ENCODE peak calls at places on chromosomes 5 and 9, in eight cellular contexts. One of them, this sample, is unnamed. For H3K4me1, the result is how much of the 10 kb centered on the place peaks cover.

GRCh38 chr5:36398137-36398536 is 96.4 kb upstream of the RANBP3L start:
- DNase-seq in heart right ventricle: no peak
- DNase-seq in hepatocyte: peak
- DNase-seq in upper lobe of right lung: no peak
- DNase-seq in IMR-90: peak
- DNase-seq in prostate gland: no peak
- DNase-seq in PC-3: peak
- DNase-seq in spleen: no peak
- DNase-seq in this sample: no peak

GRCh38 chr5:154368041-154368800 is 77.6 kb upstream of the SAP30L start:
- DNase-seq in heart right ventricle: peak
- DNase-seq in hepatocyte: peak
- DNase-seq in upper lobe of right lung: no peak
- DNase-seq in IMR-90: peak
- DNase-seq in prostate gland: peak
- DNase-seq in PC-3: peak
- DNase-seq in spleen: no peak
- DNase-seq in this sample: no peak

GRCh38 chr5:55750499-55750898 is 12.6 kb downstream of the DDX4 start:
- DNase-seq in heart right ventricle: no peak
- DNase-seq in hepatocyte: no peak
- DNase-seq in upper lobe of right lung: no peak
- DNase-seq in IMR-90: no peak
- DNase-seq in prostate gland: no peak
- DNase-seq in PC-3: no peak
- DNase-seq in spleen: no peak
- DNase-seq in this sample: no peak

GRCh38 chr5:171980729-171981128 is 25.7 kb downstream of the FBXW11 start:
- DNase-seq in heart right ventricle: no peak
- DNase-seq in hepatocyte: no peak
- DNase-seq in upper lobe of right lung: no peak
- DNase-seq in IMR-90: no peak
- DNase-seq in prostate gland: no peak
- DNase-seq in PC-3: no peak
- DNase-seq in spleen: no peak
- DNase-seq in this sample: no peak

GRCh38 chr5:32413466-32414263 is 30.9 kb downstream of the ZFR start:
- DNase-seq in heart right ventricle: no peak
- DNase-seq in hepatocyte: no peak
- DNase-seq in upper lobe of right lung: no peak
- DNase-seq in IMR-90: no peak
- DNase-seq in prostate gland: no peak
- DNase-seq in PC-3: no peak
- DNase-seq in spleen: no peak
- DNase-seq in this sample: no peak

GRCh38 chr5:112923148-112923917 is 1.3 kb upstream of the REEP5 start:
- DNase-seq in heart right ventricle: no peak
- DNase-seq in hepatocyte: no peak
- DNase-seq in upper lobe of right lung: no peak
- DNase-seq in IMR-90: no peak
- DNase-seq in prostate gland: no peak
- DNase-seq in PC-3: no peak
- DNase-seq in spleen: no peak
- DNase-seq in this sample: no peak

GRCh38 chr5:133048993-133049725 is 2.7 kb upstream of the HSPA4 start:
- DNase-seq in heart right ventricle: no peak
- DNase-seq in hepatocyte: no peak
- DNase-seq in upper lobe of right lung: no peak
- DNase-seq in IMR-90: peak
- DNase-seq in prostate gland: no peak
- DNase-seq in PC-3: no peak
- DNase-seq in spleen: no peak
- DNase-seq in this sample: no peak

GRCh38 chr9:95264954-95265615 is 52.4 kb downstream of the FANCC start:
- DNase-seq in heart right ventricle: no peak
- DNase-seq in hepatocyte: peak
- DNase-seq in upper lobe of right lung: no peak
- DNase-seq in IMR-90: peak
- DNase-seq in prostate gland: no peak
- DNase-seq in PC-3: peak
- DNase-seq in spleen: no peak
- DNase-seq in this sample: no peak

GRCh38 chr5:9523090-9523813 is 22.6 kb downstream of the SEMA5A start:
- DNase-seq in heart right ventricle: no peak
- DNase-seq in hepatocyte: peak
- DNase-seq in upper lobe of right lung: no peak
- DNase-seq in IMR-90: peak
- DNase-seq in prostate gland: no peak
- DNase-seq in PC-3: peak
- DNase-seq in spleen: no peak
- DNase-seq in this sample: no peak

GRCh38 chr9:91131433-91131839 is 230.3 kb downstream of the AUH start:
- DNase-seq in heart right ventricle: no peak
- DNase-seq in hepatocyte: peak
- DNase-seq in upper lobe of right lung: no peak
- DNase-seq in IMR-90: peak
- DNase-seq in prostate gland: peak
- DNase-seq in PC-3: peak
- DNase-seq in spleen: no peak
- DNase-seq in this sample: no peak

GRCh38 chr9:68619636-68620035 is 79.0 kb upstream of the TMEM252 start:
- DNase-seq in heart right ventricle: no peak
- DNase-seq in hepatocyte: no peak
- DNase-seq in upper lobe of right lung: no peak
- DNase-seq in IMR-90: no peak
- DNase-seq in prostate gland: no peak
- DNase-seq in PC-3: peak
- DNase-seq in spleen: no peak
- DNase-seq in this sample: no peak

GRCh38 chr5:102843997-102844396 is 88.9 kb downstream of the PAM start:
- DNase-seq in heart right ventricle: no peak
- DNase-seq in hepatocyte: no peak
- DNase-seq in upper lobe of right lung: no peak
- DNase-seq in IMR-90: peak
- DNase-seq in prostate gland: no peak
- DNase-seq in PC-3: no peak
- DNase-seq in spleen: no peak
- DNase-seq in this sample: no peak

GRCh38 chr9:107138261-107138992 is 144.7 kb upstream of the RAD23B start:
- DNase-seq in heart right ventricle: no peak
- DNase-seq in hepatocyte: no peak
- DNase-seq in upper lobe of right lung: no peak
- DNase-seq in IMR-90: no peak
- DNase-seq in prostate gland: no peak
- DNase-seq in PC-3: no peak
- DNase-seq in spleen: no peak
- DNase-seq in this sample: no peak

GRCh38 chr5:169013846-169014245 is 287.1 kb downstream of the SLIT3 start:
- DNase-seq in heart right ventricle: no peak
- DNase-seq in hepatocyte: peak
- DNase-seq in upper lobe of right lung: no peak
- DNase-seq in IMR-90: no peak
- DNase-seq in prostate gland: peak
- DNase-seq in PC-3: peak
- DNase-seq in spleen: no peak
- DNase-seq in this sample: no peak

GRCh38 chr9:96203867-96204412 is 98.0 kb downstream of the HSD17B3 start:
- DNase-seq in heart right ventricle: no peak
- DNase-seq in hepatocyte: peak
- DNase-seq in upper lobe of right lung: no peak
- DNase-seq in IMR-90: no peak
- DNase-seq in prostate gland: no peak
- DNase-seq in PC-3: no peak
- DNase-seq in spleen: no peak
- DNase-seq in this sample: no peak

GRCh38 chr9:110935829-110936228 is 102.4 kb downstream of the LPAR1 start:
- DNase-seq in heart right ventricle: no peak
- DNase-seq in hepatocyte: no peak
- DNase-seq in upper lobe of right lung: no peak
- DNase-seq in IMR-90: no peak
- DNase-seq in prostate gland: no peak
- DNase-seq in PC-3: no peak
- DNase-seq in spleen: no peak
- DNase-seq in this sample: no peak

GRCh38 chr5:18563853-18564252 is 929.6 kb downstream of the TAF11L14 start:
- DNase-seq in heart right ventricle: no peak
- DNase-seq in hepatocyte: no peak
- DNase-seq in upper lobe of right lung: no peak
- DNase-seq in IMR-90: no peak
- DNase-seq in prostate gland: no peak
- DNase-seq in PC-3: peak
- DNase-seq in spleen: no peak
- DNase-seq in this sample: no peak

GRCh38 chr9:138040446-138041430 is 163.2 kb downstream of the CACNA1B start:
- DNase-seq in heart right ventricle: no peak
- DNase-seq in hepatocyte: no peak
- DNase-seq in upper lobe of right lung: peak
- DNase-seq in IMR-90: no peak
- DNase-seq in prostate gland: no peak
- DNase-seq in PC-3: no peak
- DNase-seq in spleen: no peak
- DNase-seq in this sample: no peak

GRCh38 chr5:139668064-139668880 is 20.1 kb downstream of the CXXC5 start:
- DNase-seq in heart right ventricle: no peak
- DNase-seq in hepatocyte: peak
- DNase-seq in upper lobe of right lung: peak
- DNase-seq in IMR-90: no peak
- DNase-seq in prostate gland: no peak
- DNase-seq in PC-3: peak
- DNase-seq in spleen: peak
- DNase-seq in this sample: no peak

GRCh38 chr9:128903871-128904371 is 16.9 kb upstream of the PHYHD1 start:
- DNase-seq in heart right ventricle: no peak
- DNase-seq in hepatocyte: no peak
- DNase-seq in upper lobe of right lung: no peak
- DNase-seq in IMR-90: peak
- DNase-seq in prostate gland: no peak
- DNase-seq in PC-3: peak
- DNase-seq in spleen: no peak
- DNase-seq in this sample: no peak
- H3K4me1 ChIP-seq in heart right ventricle: under half
- H3K4me1 ChIP-seq in hepatocyte: under half
- H3K4me1 ChIP-seq in upper lobe of right lung: under half
- H3K4me1 ChIP-seq in IMR-90: under half
- H3K4me1 ChIP-seq in prostate gland: under half
- H3K4me1 ChIP-seq in PC-3: under half
- H3K4me1 ChIP-seq in spleen: under half
- H3K4me1 ChIP-seq in this sample: under half

GRCh38 chr9:121743441-121744001 is 92.1 kb downstream of the DAB2IP start:
- DNase-seq in heart right ventricle: peak
- DNase-seq in hepatocyte: peak
- DNase-seq in upper lobe of right lung: peak
- DNase-seq in IMR-90: peak
- DNase-seq in prostate gland: peak
- DNase-seq in PC-3: peak
- DNase-seq in spleen: peak
- DNase-seq in this sample: peak

GRCh38 chr9:121744687-121745395 is 93.4 kb downstream of the DAB2IP start:
- DNase-seq in heart right ventricle: no peak
- DNase-seq in hepatocyte: no peak
- DNase-seq in upper lobe of right lung: no peak
- DNase-seq in IMR-90: peak
- DNase-seq in prostate gland: no peak
- DNase-seq in PC-3: no peak
- DNase-seq in spleen: no peak
- DNase-seq in this sample: no peak

GRCh38 chr9:121742923-121743322 is 91.5 kb downstream of the DAB2IP start:
- DNase-seq in heart right ventricle: no peak
- DNase-seq in hepatocyte: no peak
- DNase-seq in upper lobe of right lung: no peak
- DNase-seq in IMR-90: no peak
- DNase-seq in prostate gland: no peak
- DNase-seq in PC-3: no peak
- DNase-seq in spleen: no peak
- DNase-seq in this sample: no peak

GRCh38 chr9:121745396-121745695 is 93.9 kb downstream of the DAB2IP start:
- DNase-seq in heart right ventricle: no peak
- DNase-seq in hepatocyte: no peak
- DNase-seq in upper lobe of right lung: no peak
- DNase-seq in IMR-90: no peak
- DNase-seq in prostate gland: no peak
- DNase-seq in PC-3: no peak
- DNase-seq in spleen: no peak
- DNase-seq in this sample: no peak

GRCh38 chr9:121744002-121744686 is 92.7 kb downstream of the DAB2IP start:
- DNase-seq in heart right ventricle: peak
- DNase-seq in hepatocyte: peak
- DNase-seq in upper lobe of right lung: peak
- DNase-seq in IMR-90: peak
- DNase-seq in prostate gland: peak
- DNase-seq in PC-3: peak
- DNase-seq in spleen: peak
- DNase-seq in this sample: no peak
- TF ChIP-seq CTCF in heart right ventricle: peak
- TF ChIP-seq CTCF in hepatocyte: peak
- TF ChIP-seq CTCF in upper lobe of right lung: peak
- TF ChIP-seq CTCF in IMR-90: peak
- TF ChIP-seq CTCF in prostate gland: peak
- TF ChIP-seq CTCF in PC-3: peak
- TF ChIP-seq CTCF in spleen: peak
- TF ChIP-seq CTCF in this sample: peak

GRCh38 chr5:1121891-1122290 is 10.0 kb upstream of the SLC12A7 start:
- DNase-seq in heart right ventricle: no peak
- DNase-seq in hepatocyte: no peak
- DNase-seq in upper lobe of right lung: no peak
- DNase-seq in IMR-90: no peak
- DNase-seq in prostate gland: no peak
- DNase-seq in PC-3: no peak
- DNase-seq in spleen: no peak
- DNase-seq in this sample: no peak
- H3K4me1 ChIP-seq in heart right ventricle: under half
- H3K4me1 ChIP-seq in hepatocyte: under half
- H3K4me1 ChIP-seq in upper lobe of right lung: under half
- H3K4me1 ChIP-seq in IMR-90: under half
- H3K4me1 ChIP-seq in prostate gland: under half
- H3K4me1 ChIP-seq in PC-3: under half
- H3K4me1 ChIP-seq in spleen: under half
- H3K4me1 ChIP-seq in this sample: under half

GRCh38 chr5:29370248-29370647 is 1823.2 kb upstream of the CDH6 start:
- DNase-seq in heart right ventricle: no peak
- DNase-seq in hepatocyte: no peak
- DNase-seq in upper lobe of right lung: no peak
- DNase-seq in IMR-90: no peak
- DNase-seq in prostate gland: no peak
- DNase-seq in PC-3: no peak
- DNase-seq in spleen: no peak
- DNase-seq in this sample: no peak

DNA sequence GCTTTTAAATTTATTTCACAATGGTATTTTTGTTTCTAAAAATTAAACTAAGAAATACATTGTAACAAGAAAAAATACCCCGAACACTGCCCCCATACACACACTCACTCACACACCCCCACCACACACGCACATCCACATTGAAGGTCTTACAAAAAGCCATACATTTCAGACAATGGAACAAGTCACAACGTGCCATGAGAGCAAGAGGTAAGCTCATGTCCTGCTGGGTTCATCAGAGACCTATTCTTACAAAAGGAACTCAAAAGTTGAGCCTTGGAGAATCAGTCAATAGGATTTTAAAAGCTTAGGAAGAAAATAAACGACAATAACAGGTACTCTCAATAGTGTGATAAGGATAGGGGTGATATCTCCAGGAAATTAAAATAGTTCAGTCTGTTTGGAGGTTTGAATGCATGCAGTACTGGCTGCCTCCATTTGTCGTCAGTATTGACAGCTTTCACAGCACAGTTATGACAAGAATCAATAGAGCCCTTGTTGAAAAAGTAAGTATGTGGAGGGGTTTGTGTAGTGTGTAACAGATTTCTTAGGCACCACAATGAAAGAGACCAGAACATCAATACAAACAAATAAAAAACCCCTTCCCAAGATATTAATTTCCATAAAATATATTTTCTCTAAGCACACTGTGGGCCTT is 1826.2 kb upstream of the CDH6 start:
- DNase-seq in heart right ventricle: no peak
- DNase-seq in hepatocyte: peak
- DNase-seq in upper lobe of right lung: no peak
- DNase-seq in IMR-90: no peak
- DNase-seq in prostate gland: no peak
- DNase-seq in PC-3: peak
- DNase-seq in spleen: no peak
- DNase-seq in this sample: no peak
- TF ChIP-seq CTCF in heart right ventricle: no peak
- TF ChIP-seq CTCF in hepatocyte: peak
- TF ChIP-seq CTCF in upper lobe of right lung: no peak
- TF ChIP-seq CTCF in IMR-90: no peak
- TF ChIP-seq CTCF in prostate gland: peak
- TF ChIP-seq CTCF in PC-3: peak
- TF ChIP-seq CTCF in spleen: no peak
- TF ChIP-seq CTCF in this sample: no peak